ENCODE peak calls at places on chromosomes 7 and 10, in five cellular contexts. One of them, this sample, is unnamed.

GRCh38 chr10:105952153-105952552 is 1212.4 kb downstream of the SORCS1 start:
- DNase-seq in frontal cortex: no peak
- DNase-seq in Daoy: no peak
- DNase-seq in HFFc6: peak; percentile 52
- DNase-seq in SK-MEL-5: peak; percentile 30
- DNase-seq in this sample: no peak

GRCh38 chr7:92841192-92841591 is 4.8 kb upstream of the CDK6 start:
- DNase-seq in frontal cortex: no peak
- DNase-seq in Daoy: no peak
- DNase-seq in HFFc6: no peak
- DNase-seq in SK-MEL-5: no peak
- DNase-seq in this sample: no peak

GRCh38 chr10:103966671-103967432 is at the start of gene SLK:
- DNase-seq in frontal cortex: peak; percentile 85
- DNase-seq in Daoy: peak; percentile 86
- DNase-seq in HFFc6: peak; percentile 66
- DNase-seq in SK-MEL-5: peak; percentile 76
- DNase-seq in this sample: peak; percentile 75

GRCh38 chr10:99534939-99535763 is 2.4 kb downstream of the NKX2-3 start:
- DNase-seq in frontal cortex: no peak
- DNase-seq in Daoy: no peak
- DNase-seq in HFFc6: no peak
- DNase-seq in SK-MEL-5: no peak
- DNase-seq in this sample: no peak

GRCh38 chr7:152910545-152911013 is 151.0 kb downstream of the ACTR3B start:
- DNase-seq in frontal cortex: no peak
- DNase-seq in Daoy: no peak
- DNase-seq in HFFc6: no peak
- DNase-seq in SK-MEL-5: no peak
- DNase-seq in this sample: no peak

GRCh38 chr7:5584091-5584490 is 160.5 kb upstream of the TNRC18 start:
- DNase-seq in frontal cortex: no peak
- DNase-seq in Daoy: no peak
- DNase-seq in HFFc6: no peak
- DNase-seq in SK-MEL-5: no peak
- DNase-seq in this sample: no peak

GRCh38 chr10:113524120-113524519 is 28.7 kb upstream of the HABP2 start:
- DNase-seq in frontal cortex: no peak
- DNase-seq in Daoy: no peak
- DNase-seq in HFFc6: no peak
- DNase-seq in SK-MEL-5: peak; percentile 10
- DNase-seq in this sample: no peak

GRCh38 chr10:89346264-89346971 is 18.6 kb downstream of the IFIT3 start:
- DNase-seq in frontal cortex: no peak
- DNase-seq in Daoy: no peak
- DNase-seq in HFFc6: no peak
- DNase-seq in SK-MEL-5: peak; percentile 75
- DNase-seq in this sample: no peak

GRCh38 chr10:21499910-21500577 is 25.4 kb downstream of the SKIDA1 start:
- DNase-seq in frontal cortex: no peak
- DNase-seq in Daoy: no peak
- DNase-seq in HFFc6: no peak
- DNase-seq in SK-MEL-5: no peak
- DNase-seq in this sample: no peak

GRCh38 chr10:5666324-5667220 is at the start of gene ASB13:
- DNase-seq in frontal cortex: peak; percentile 78
- DNase-seq in Daoy: peak; percentile 58
- DNase-seq in HFFc6: no peak
- DNase-seq in SK-MEL-5: peak; percentile 44
- DNase-seq in this sample: peak; percentile 6

GRCh38 chr7:45088146-45088701 is 545 bp downstream of the NACAD start:
- DNase-seq in frontal cortex: no peak
- DNase-seq in Daoy: no peak
- DNase-seq in HFFc6: no peak
- DNase-seq in SK-MEL-5: no peak
- DNase-seq in this sample: no peak

GRCh38 chr7:32059289-32060045 is 10.7 kb downstream of the PDE1C start:
- DNase-seq in frontal cortex: no peak
- DNase-seq in Daoy: peak; percentile 47
- DNase-seq in HFFc6: no peak
- DNase-seq in SK-MEL-5: no peak
- DNase-seq in this sample: no peak

GRCh38 chr10:64039208-64039607 is 518.0 kb downstream of the REEP3 start:
- DNase-seq in frontal cortex: no peak
- DNase-seq in Daoy: no peak
- DNase-seq in HFFc6: no peak
- DNase-seq in SK-MEL-5: no peak
- DNase-seq in this sample: no peak

This sample was measured in T follicular helper cell.